ENCODE peak calls at places on chromosomes 6 and 20, in seven cellular contexts. D is ELF-1; F is NCI-H2029 treated with DMSO at 0.1 percent for 48 hours; J is mammary epithelial cell; V is substantia nigra; K is NCI-H345; P is activated T-helper 9 cell treated with anti-CD3 and anti-CD28 coated beads, Interleukin-2, amount 50 U/mL, for 16 hours. B is an unnamed sample.

GRCh38 chr6:108648186-108648585 is 87.5 kb downstream of the FOXO3 start:
- DNase-seq in K (no peak), P (no peak), D (no peak), J (no peak), V (no peak), F (no peak), B (no peak)

GRCh38 chr6:69416739-69417138 is 380.1 kb downstream of the LMBRD1 start:
- DNase-seq in P (no peak), J (no peak), V (peak), F (peak), D (no peak), K (no peak), B (no peak)

GRCh38 chr6:163010145-163010544 is 282.4 kb downstream of the PACRG start:
- DNase-seq in V (no peak), K (no peak), D (no peak), P (no peak), F (no peak), J (no peak), B (no peak)

GRCh38 chr6:165985926-165986646 is 181.6 kb downstream of the TBXT start:
- DNase-seq in P (no peak), D (no peak), J (no peak), F (no peak), K (no peak), V (peak), B (no peak)

GRCh38 chr6:44062771-44063560 is 64.3 kb downstream of the MRPL14 start:
- DNase-seq in K (no peak), P (peak), V (no peak), D (no peak), J (peak), F (no peak), B (no peak)

GRCh38 chr20:51531141-51531710 is 11.3 kb downstream of the NFATC2 start:
- DNase-seq in D (no peak), P (peak), J (peak), K (peak), V (no peak), F (no peak), B (peak)

GRCh38 chr6:34115396-34116314 is 30.2 kb downstream of the GRM4 start:
- DNase-seq in J (no peak), D (peak), K (no peak), F (no peak), V (no peak), P (no peak), B (no peak)

GRCh38 chr20:29443819-29444218 is 1813.6 kb upstream of the DEFB115 start:
- DNase-seq in F (no peak), P (no peak), J (no peak), K (no peak), V (no peak), D (no peak), B (no peak)

GRCh38 chr6:99282479-99283062 is 66.9 kb downstream of the FAXC start:
- DNase-seq in J (peak), V (no peak), D (no peak), K (peak), F (peak), P (no peak), B (no peak)

GRCh38 chr6:164695896-164696295 is 613.5 kb downstream of the C6orf118 start:
- DNase-seq in P (no peak), D (no peak), F (no peak), K (no peak), J (no peak), V (no peak), B (no peak)

GRCh38 chr6:35302604-35303218 is 5.1 kb downstream of the DEF6 start:
- DNase-seq in K (no peak), F (no peak), P (peak), V (no peak), D (peak), J (peak), B (peak)

GRCh38 chr6:81552644-81553043 is 199.8 kb downstream of the TENT5A start:
- DNase-seq in J (no peak), F (no peak), K (no peak), V (no peak), P (no peak), D (no peak), B (no peak)

GRCh38 chr6:45574013-45574412 is 196.3 kb upstream of the SUPT3H start:
- DNase-seq in D (no peak), F (no peak), P (no peak), V (no peak), J (no peak), K (no peak), B (no peak)

GRCh38 chr6:90175627-90176538 is 120.8 kb downstream of the BACH2 start:
- DNase-seq in V (no peak), K (no peak), F (no peak), J (peak), D (no peak), P (peak), B (no peak)

GRCh38 chr6:118896339-118897136 is 2.6 kb downstream of the ASF1A start:
- DNase-seq in P (no peak), D (peak), V (no peak), F (peak), J (peak), K (peak), B (no peak)

GRCh38 chr6:126127662-126128061 is 141.3 kb downstream of the TRMT11 start:
- DNase-seq in J (peak), K (no peak), P (no peak), V (no peak), D (no peak), F (peak), B (no peak)

GRCh38 chr20:7773511-7773910 is 166.7 kb downstream of the HAO1 start:
- DNase-seq in F (no peak), D (no peak), V (no peak), K (no peak), P (no peak), J (peak), B (no peak)

GRCh38 chr6:112044856-112045255 is 9.0 kb upstream of the CCN6 start:
- DNase-seq in V (no peak), K (no peak), D (no peak), P (no peak), J (peak), F (no peak), B (no peak)

GRCh38 chr20:35369804-35370203 is 42.0 kb downstream of the UQCC1 start:
- DNase-seq in F (no peak), D (peak), V (no peak), K (no peak), J (peak), P (no peak), B (no peak)

GRCh38 chr6:16146028-16146427 is 17.1 kb downstream of the MYLIP start:
- DNase-seq in F (no peak), J (peak), V (no peak), K (no peak), D (no peak), P (no peak), B (no peak)

GRCh38 chr20:35008411-35009342 is 53.0 kb downstream of the MYH7B start:
- DNase-seq in P (no peak), J (no peak), F (no peak), V (no peak), D (no peak), K (no peak), B (no peak)

GRCh38 chr6:141618180-141618581 is 514.5 kb upstream of the GJE1 start:
- DNase-seq in V (no peak), P (no peak), F (no peak), D (peak), J (no peak), K (no peak), B (no peak)

GRCh38 chr6:147158881-147159280 is 45.3 kb upstream of the STXBP5 start:
- DNase-seq in J (no peak), P (no peak), D (no peak), F (no peak), K (no peak), V (no peak), B (no peak)

GRCh38 chr20:62372042-62372993 is 5.2 kb upstream of the LAMA5 start:
- DNase-seq in F (no peak), J (no peak), V (no peak), K (no peak), D (no peak), P (no peak), B (no peak)